ENCODE peak calls at places on chromosomes 7 and 10, in six cellular contexts. One of them, this sample, is unnamed.

GRCh38 chr10:58278962-58279307 is 10.0 kb downstream of the CISD1 start:
- DNase-seq in GM12865: no peak
- DNase-seq in SK-N-SH: no peak
- DNase-seq in nephron progenitor cell: no peak
- DNase-seq in right atrium auricular region: no peak
- DNase-seq in ovary: no peak
- DNase-seq in this sample: no peak

GRCh38 chr10:71396084-71396713 is 521 bp upstream of the CDH23 start:
- DNase-seq in right atrium auricular region: peak
- DNase-seq in nephron progenitor cell: peak
- DNase-seq in SK-N-SH: peak
- DNase-seq in ovary: peak
- DNase-seq in GM12865: peak
- DNase-seq in this sample: peak

GRCh38 chr10:17504547-17505245 is 50.3 kb upstream of the ST8SIA6 start:
- DNase-seq in ovary: no peak
- DNase-seq in nephron progenitor cell: no peak
- DNase-seq in right atrium auricular region: no peak
- DNase-seq in GM12865: no peak
- DNase-seq in SK-N-SH: no peak
- DNase-seq in this sample: no peak

GRCh38 chr7:80499350-80499955 is 12.4 kb downstream of the GNAT3 start:
- DNase-seq in SK-N-SH: no peak
- DNase-seq in nephron progenitor cell: no peak
- DNase-seq in GM12865: no peak
- DNase-seq in ovary: peak
- DNase-seq in right atrium auricular region: peak
- DNase-seq in this sample: no peak

GRCh38 chr7:117479480-117480224 is at the start of gene CFTR:
- DNase-seq in ovary: no peak
- DNase-seq in right atrium auricular region: no peak
- DNase-seq in GM12865: no peak
- DNase-seq in SK-N-SH: peak
- DNase-seq in nephron progenitor cell: peak
- DNase-seq in this sample: peak

GRCh38 chr7:36115448-36116321 is 37.4 kb upstream of the EEPD1 start:
- DNase-seq in SK-N-SH: peak
- DNase-seq in ovary: peak
- DNase-seq in GM12865: peak
- DNase-seq in right atrium auricular region: peak
- DNase-seq in nephron progenitor cell: no peak
- DNase-seq in this sample: peak

GRCh38 chr10:57420881-57421280 is 846.8 kb downstream of the IPMK start:
- DNase-seq in nephron progenitor cell: no peak
- DNase-seq in SK-N-SH: no peak
- DNase-seq in right atrium auricular region: no peak
- DNase-seq in ovary: no peak
- DNase-seq in GM12865: peak
- DNase-seq in this sample: no peak

GRCh38 chr7:45574521-45575500 is 643 bp downstream of the ADCY1 start:
- DNase-seq in right atrium auricular region: no peak
- DNase-seq in GM12865: peak
- DNase-seq in nephron progenitor cell: peak
- DNase-seq in ovary: no peak
- DNase-seq in SK-N-SH: peak
- DNase-seq in this sample: peak

GRCh38 chr10:16417341-16417740 is 19.5 kb upstream of the PTER start:
- DNase-seq in right atrium auricular region: no peak
- DNase-seq in GM12865: no peak
- DNase-seq in SK-N-SH: no peak
- DNase-seq in ovary: no peak
- DNase-seq in nephron progenitor cell: no peak
- DNase-seq in this sample: no peak

GRCh38 chr7:64853679-64854078 is 49.4 kb upstream of the ZNF273 start:
- DNase-seq in SK-N-SH: no peak
- DNase-seq in right atrium auricular region: no peak
- DNase-seq in nephron progenitor cell: no peak
- DNase-seq in ovary: no peak
- DNase-seq in GM12865: no peak
- DNase-seq in this sample: no peak

GRCh38 chr10:33376976-33377657 is 42.6 kb upstream of the NRP1 start:
- DNase-seq in ovary: no peak
- DNase-seq in right atrium auricular region: no peak
- DNase-seq in nephron progenitor cell: no peak
- DNase-seq in SK-N-SH: no peak
- DNase-seq in GM12865: no peak
- DNase-seq in this sample: no peak

GRCh38 chr7:65269150-65269856 is 104.4 kb upstream of the ZNF92 start:
- DNase-seq in right atrium auricular region: no peak
- DNase-seq in ovary: no peak
- DNase-seq in SK-N-SH: peak
- DNase-seq in nephron progenitor cell: peak
- DNase-seq in GM12865: peak
- DNase-seq in this sample: peak

GRCh38 chr7:12564996-12565764 is 5.3 kb upstream of the SCIN start:
- DNase-seq in ovary: no peak
- DNase-seq in SK-N-SH: no peak
- DNase-seq in GM12865: no peak
- DNase-seq in right atrium auricular region: no peak
- DNase-seq in nephron progenitor cell: no peak
- DNase-seq in this sample: no peak

GRCh38 chr7:163298-163695 is 29.1 kb upstream of the FAM20C start:
- DNase-seq in SK-N-SH: no peak
- DNase-seq in nephron progenitor cell: no peak
- DNase-seq in GM12865: no peak
- DNase-seq in right atrium auricular region: no peak
- DNase-seq in ovary: no peak
- DNase-seq in this sample: no peak

GRCh38 chr10:67225226-67225625 is 299.4 kb downstream of the LRRTM3 start:
- DNase-seq in nephron progenitor cell: no peak
- DNase-seq in GM12865: no peak
- DNase-seq in right atrium auricular region: no peak
- DNase-seq in SK-N-SH: no peak
- DNase-seq in ovary: no peak
- DNase-seq in this sample: no peak

GRCh38 chr7:471866-472639 is 47.6 kb downstream of the PDGFA start:
- DNase-seq in right atrium auricular region: peak
- DNase-seq in ovary: peak
- DNase-seq in SK-N-SH: no peak
- DNase-seq in nephron progenitor cell: peak
- DNase-seq in GM12865: no peak
- DNase-seq in this sample: no peak

GRCh38 chr7:44944821-44945220 is 34.0 kb downstream of the MYO1G start:
- DNase-seq in nephron progenitor cell: no peak
- DNase-seq in ovary: no peak
- DNase-seq in GM12865: no peak
- DNase-seq in SK-N-SH: no peak
- DNase-seq in right atrium auricular region: no peak
- DNase-seq in this sample: no peak

GRCh38 chr7:134724606-134725005 is 54.8 kb upstream of the CALD1 start:
- DNase-seq in GM12865: peak
- DNase-seq in right atrium auricular region: no peak
- DNase-seq in SK-N-SH: no peak
- DNase-seq in ovary: no peak
- DNase-seq in nephron progenitor cell: no peak
- DNase-seq in this sample: peak

GRCh38 chr7:80387634-80388033 is 124.2 kb downstream of the GNAT3 start:
- DNase-seq in nephron progenitor cell: no peak
- DNase-seq in ovary: no peak
- DNase-seq in GM12865: no peak
- DNase-seq in right atrium auricular region: no peak
- DNase-seq in SK-N-SH: peak
- DNase-seq in this sample: no peak

GRCh38 chr7:55185321-55185802 is 166.5 kb downstream of the EGFR start:
- DNase-seq in GM12865: peak
- DNase-seq in right atrium auricular region: no peak
- DNase-seq in ovary: no peak
- DNase-seq in SK-N-SH: no peak
- DNase-seq in nephron progenitor cell: no peak
- DNase-seq in this sample: no peak

GRCh38 chr10:24553051-24553612 is 170.6 kb downstream of the ARHGAP21 start:
- DNase-seq in right atrium auricular region: no peak
- DNase-seq in GM12865: no peak
- DNase-seq in ovary: no peak
- DNase-seq in SK-N-SH: no peak
- DNase-seq in nephron progenitor cell: no peak
- DNase-seq in this sample: no peak

GRCh38 chr7:83547526-83547925 is 101.4 kb downstream of the SEMA3E start:
- DNase-seq in ovary: no peak
- DNase-seq in right atrium auricular region: no peak
- DNase-seq in SK-N-SH: peak
- DNase-seq in GM12865: peak
- DNase-seq in nephron progenitor cell: no peak
- DNase-seq in this sample: no peak

GRCh38 chr7:69953319-69954067 is 355.2 kb downstream of the AUTS2 start:
- DNase-seq in ovary: no peak
- DNase-seq in GM12865: peak
- DNase-seq in right atrium auricular region: no peak
- DNase-seq in nephron progenitor cell: no peak
- DNase-seq in SK-N-SH: no peak
- DNase-seq in this sample: peak

GRCh38 chr7:21719846-21720245 is 177.0 kb downstream of the DNAH11 start:
- DNase-seq in ovary: no peak
- DNase-seq in GM12865: no peak
- DNase-seq in right atrium auricular region: no peak
- DNase-seq in nephron progenitor cell: no peak
- DNase-seq in SK-N-SH: no peak
- DNase-seq in this sample: no peak

GRCh38 chr7:158282461-158283001 is 305.1 kb downstream of the PTPRN2 start:
- DNase-seq in right atrium auricular region: no peak
- DNase-seq in ovary: no peak
- DNase-seq in GM12865: no peak
- DNase-seq in nephron progenitor cell: no peak
- DNase-seq in SK-N-SH: no peak
- DNase-seq in this sample: no peak

GRCh38 chr10:63166742-63167258 is 33.7 kb downstream of the NRBF2 start:
- DNase-seq in right atrium auricular region: no peak
- DNase-seq in SK-N-SH: peak
- DNase-seq in nephron progenitor cell: peak
- DNase-seq in GM12865: peak
- DNase-seq in ovary: no peak
- DNase-seq in this sample: peak

GRCh38 chr7:139915301-139915863 is 86.3 kb downstream of the TBXAS1 start:
- DNase-seq in SK-N-SH: no peak
- DNase-seq in nephron progenitor cell: no peak
- DNase-seq in ovary: no peak
- DNase-seq in right atrium auricular region: no peak
- DNase-seq in GM12865: no peak
- DNase-seq in this sample: no peak

GRCh38 chr7:74656421-74656910 is 1.1 kb upstream of the GTF2I start:
- DNase-seq in ovary: peak
- DNase-seq in GM12865: peak
- DNase-seq in right atrium auricular region: peak
- DNase-seq in SK-N-SH: peak
- DNase-seq in nephron progenitor cell: peak
- DNase-seq in this sample: no peak

GRCh38 chr7:92833024-92833765 is 3.2 kb downstream of the CDK6 start:
- DNase-seq in nephron progenitor cell: peak
- DNase-seq in GM12865: peak
- DNase-seq in ovary: peak
- DNase-seq in right atrium auricular region: peak
- DNase-seq in SK-N-SH: peak
- DNase-seq in this sample: peak
- TF ChIP-seq CTCF in nephron progenitor cell: peak
- TF ChIP-seq CTCF in GM12865: peak
- TF ChIP-seq CTCF in ovary: peak
- TF ChIP-seq CTCF in right atrium auricular region: peak
- TF ChIP-seq CTCF in SK-N-SH: peak
- TF ChIP-seq CTCF in this sample: peak

GRCh38 chr10:112475565-112476233 is 28.7 kb downstream of the VTI1A start:
- DNase-seq in right atrium auricular region: no peak
- DNase-seq in nephron progenitor cell: no peak
- DNase-seq in ovary: no peak
- DNase-seq in GM12865: no peak
- DNase-seq in SK-N-SH: no peak
- DNase-seq in this sample: no peak
- TF ChIP-seq CTCF in right atrium auricular region: no peak
- TF ChIP-seq CTCF in nephron progenitor cell: peak
- TF ChIP-seq CTCF in ovary: no peak
- TF ChIP-seq CTCF in GM12865: peak
- TF ChIP-seq CTCF in SK-N-SH: peak
- TF ChIP-seq CTCF in this sample: peak

GRCh38 chr10:73782749-73783085 is 869 bp downstream of the CHCHD1 start:
- DNase-seq in nephron progenitor cell: no peak
- DNase-seq in right atrium auricular region: no peak
- DNase-seq in ovary: no peak
- DNase-seq in SK-N-SH: no peak
- DNase-seq in GM12865: no peak
- DNase-seq in this sample: no peak
- TF ChIP-seq CTCF in nephron progenitor cell: no peak
- TF ChIP-seq CTCF in right atrium auricular region: no peak
- TF ChIP-seq CTCF in ovary: no peak
- TF ChIP-seq CTCF in SK-N-SH: no peak
- TF ChIP-seq CTCF in GM12865: no peak
- TF ChIP-seq CTCF in this sample: no peak

GRCh38 chr10:1297566-1298301 is 241.5 kb downstream of the WDR37 start:
- DNase-seq in GM12865: no peak
- DNase-seq in ovary: no peak
- DNase-seq in right atrium auricular region: no peak
- DNase-seq in SK-N-SH: peak
- DNase-seq in nephron progenitor cell: peak
- DNase-seq in this sample: no peak
- TF ChIP-seq CTCF in GM12865: no peak
- TF ChIP-seq CTCF in ovary: no peak
- TF ChIP-seq CTCF in right atrium auricular region: no peak
- TF ChIP-seq CTCF in SK-N-SH: no peak
- TF ChIP-seq CTCF in nephron progenitor cell: no peak
- TF ChIP-seq CTCF in this sample: no peak

GRCh38 chr7:9961161-9961922 is 1012.3 kb upstream of the PHF14 start:
- DNase-seq in nephron progenitor cell: no peak
- DNase-seq in right atrium auricular region: no peak
- DNase-seq in GM12865: no peak
- DNase-seq in SK-N-SH: no peak
- DNase-seq in ovary: no peak
- DNase-seq in this sample: no peak
- TF ChIP-seq CTCF in nephron progenitor cell: no peak
- TF ChIP-seq CTCF in right atrium auricular region: no peak
- TF ChIP-seq CTCF in GM12865: no peak
- TF ChIP-seq CTCF in SK-N-SH: no peak
- TF ChIP-seq CTCF in ovary: no peak
- TF ChIP-seq CTCF in this sample: no peak

GRCh38 chr7:27302590-27302989 is 60.0 kb downstream of the EVX1 start:
- DNase-seq in GM12865: no peak
- DNase-seq in nephron progenitor cell: no peak
- DNase-seq in ovary: no peak
- DNase-seq in SK-N-SH: no peak
- DNase-seq in right atrium auricular region: no peak
- DNase-seq in this sample: no peak
- TF ChIP-seq CTCF in GM12865: no peak
- TF ChIP-seq CTCF in nephron progenitor cell: no peak
- TF ChIP-seq CTCF in ovary: no peak
- TF ChIP-seq CTCF in SK-N-SH: no peak
- TF ChIP-seq CTCF in right atrium auricular region: no peak
- TF ChIP-seq CTCF in this sample: no peak

DNA sequence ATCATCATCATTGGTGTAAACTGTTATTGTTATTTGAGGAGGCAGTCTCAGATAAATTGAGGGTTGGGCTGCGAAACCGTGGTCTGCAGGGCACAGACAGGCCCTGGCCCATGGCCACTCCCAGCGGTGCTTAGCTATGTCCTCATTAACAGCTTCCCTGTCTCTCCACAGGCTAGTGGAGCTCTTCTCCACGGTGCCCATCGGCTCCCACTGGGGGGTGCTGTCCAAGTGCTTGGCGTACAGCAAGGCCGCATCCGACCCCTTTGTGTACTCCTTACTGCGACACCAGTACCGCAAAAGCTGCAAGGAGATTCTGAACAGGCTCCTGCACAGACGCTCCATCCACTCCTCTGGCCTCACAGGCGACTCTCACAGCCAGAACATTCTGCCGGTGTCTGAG is 21.6 kb downstream of the GPR26 start:
- DNase-seq in right atrium auricular region: no peak
- DNase-seq in SK-N-SH: no peak
- DNase-seq in GM12865: no peak
- DNase-seq in ovary: no peak
- DNase-seq in nephron progenitor cell: peak
- DNase-seq in this sample: no peak
- TF ChIP-seq CTCF in right atrium auricular region: no peak
- TF ChIP-seq CTCF in SK-N-SH: no peak
- TF ChIP-seq CTCF in GM12865: no peak
- TF ChIP-seq CTCF in ovary: no peak
- TF ChIP-seq CTCF in nephron progenitor cell: no peak
- TF ChIP-seq CTCF in this sample: no peak